ENCODE peak calls at places on chromosomes 13 and 19, in ten cellular contexts. H is posterior vena cava; N is hepatic stellate cell; U is brain microvascular endothelial cell; E is iris pigment epithelial cell; J is activated effector memory CD4-positive, alpha-beta T cell treated with anti-CD3 and anti-CD28 coated beads, Interleukin-2, amount 50 U/mL, for 16 hours; K is sciatic nerve; X is adipocyte; F is NCI-H1105; S is activated CD4-positive, alpha-beta T cell treated with anti-CD3 and anti-CD28 coated beads, Interleukin-2, amount 50 U/mL, for 48 hours. W is an unnamed sample.

GRCh38 chr19:5545984-5546383 is 21.8 kb downstream of the TINCR start:
- DNase-seq in H (no peak), U (no peak), J (no peak), K (no peak), F (no peak), N (no peak), S (no peak), X (no peak), E (no peak), W (no peak)

GRCh38 chr19:13430790-13431582 is 75.3 kb downstream of the CACNA1A start:
- DNase-seq in J (peak; percentile 81), H (peak; percentile 80), U (peak; percentile 53), K (no peak), X (peak; percentile 56), N (peak; percentile 44), S (peak; percentile 65), E (peak; percentile 48), F (no peak), W (peak; percentile 73)

GRCh38 chr19:9847087-9847671 is 12.1 kb downstream of the PIN1 start:
- DNase-seq in F (no peak), K (no peak), N (peak; percentile 98), H (peak; percentile 94), X (peak; percentile 80), S (peak; percentile 60), U (peak; percentile 93), J (peak; percentile 77), E (peak; percentile 94), W (no peak)

GRCh38 chr13:39100996-39101751 is 62.9 kb downstream of the NHLRC3 start:
- DNase-seq in S (no peak), H (no peak), U (no peak), F (no peak), E (no peak), K (no peak), X (no peak), N (no peak), J (no peak), W (no peak)

GRCh38 chr13:41520699-41521630 is 63.6 kb downstream of the RGCC start:
- DNase-seq in H (no peak), F (no peak), S (no peak), E (no peak), J (no peak), K (no peak), X (no peak), U (no peak), N (no peak), W (no peak)

GRCh38 chr19:32195706-32196610 is 149.5 kb upstream of the ZNF507 start:
- DNase-seq in J (no peak), N (no peak), X (no peak), E (no peak), U (no peak), F (no peak), S (no peak), K (no peak), H (no peak), W (peak; percentile 33)

GRCh38 chr19:17323973-17324327 is 10.7 kb downstream of the ANO8 start:
- DNase-seq in S (no peak), F (no peak), H (no peak), E (no peak), X (no peak), U (no peak), K (no peak), J (no peak), N (no peak), W (no peak)

GRCh38 chr19:7790416-7790815 is 27.4 kb downstream of the CLEC4M start:
- DNase-seq in X (no peak), F (no peak), E (no peak), K (no peak), U (no peak), N (no peak), S (no peak), H (no peak), J (no peak), W (no peak)

GRCh38 chr19:11657307-11657706 is 60.0 kb downstream of the ZNF627 start:
- DNase-seq in H (no peak), E (no peak), F (peak; percentile 79), X (no peak), J (no peak), S (no peak), N (no peak), U (no peak), K (no peak), W (no peak)

GRCh38 chr13:112575680-112576079 is 12.3 kb downstream of the TUBGCP3 start:
- DNase-seq in F (no peak), J (no peak), H (no peak), S (no peak), U (no peak), N (no peak), X (no peak), K (no peak), E (peak; percentile 55), W (no peak)

GRCh38 chr19:15195381-15195964 is 5.3 kb downstream of the NOTCH3 start:
- DNase-seq in E (peak; percentile 27), X (peak; percentile 76), N (peak; percentile 97), H (peak; percentile 91), K (peak; percentile 69), S (no peak), U (peak; percentile 79), J (no peak), F (peak; percentile 66), W (no peak)

GRCh38 chr19:39871886-39872866 is 26.0 kb upstream of the FBL start:
- DNase-seq in U (no peak), H (no peak), S (no peak), N (no peak), X (no peak), E (no peak), K (no peak), J (no peak), F (no peak), W (no peak)

GRCh38 chr19:306151-306900 is 15.1 kb upstream of the PLPP2 start:
- DNase-seq in F (no peak), K (no peak), N (no peak), H (peak; percentile 76), J (no peak), E (no peak), S (no peak), X (no peak), U (no peak), W (peak; percentile 52)

GRCh38 chr13:102978168-102978567 is 88.0 kb downstream of the SLC10A2 start:
- DNase-seq in K (no peak), U (no peak), H (no peak), F (no peak), S (no peak), J (no peak), X (peak; percentile 63), N (no peak), E (peak; percentile 59), W (no peak)

GRCh38 chr13:21297452-21297851 is 121.0 kb downstream of the MRPL57 start:
- DNase-seq in K (no peak), X (peak; percentile 28), F (no peak), N (no peak), H (no peak), E (peak; percentile 20), U (no peak), J (no peak), S (no peak), W (no peak)

GRCh38 chr19:51002542-51003311 is 1.3 kb upstream of the KLK8 start:
- DNase-seq in J (no peak), H (peak; percentile 70), K (peak; percentile 76), X (no peak), F (no peak), E (no peak), N (no peak), S (no peak), U (no peak), W (peak; percentile 57)

GRCh38 chr19:57620673-57621348 is 6.8 kb downstream of the ZNF134 start:
- DNase-seq in F (no peak), H (no peak), U (no peak), E (peak; percentile 24), J (no peak), S (no peak), K (no peak), X (no peak), N (no peak), W (no peak)

GRCh38 chr19:16895467-16896097 is 6.8 kb downstream of the F2RL3 start:
- DNase-seq in S (no peak), E (no peak), X (peak; percentile 38), H (no peak), N (no peak), K (peak; percentile 68), F (no peak), U (no peak), J (no peak), W (no peak)

GRCh38 chr19:17479325-17479791 is 9.0 kb downstream of the SLC27A1 start:
- DNase-seq in F (no peak), X (peak; percentile 58), J (no peak), K (no peak), S (no peak), N (peak; percentile 38), E (peak; percentile 76), U (peak; percentile 81), H (no peak), W (no peak)

GRCh38 chr13:89066868-89067466 is 1395.8 kb downstream of the SLITRK5 start:
- DNase-seq in U (no peak), K (no peak), E (peak; percentile 30), J (no peak), N (no peak), H (no peak), F (no peak), X (peak; percentile 0), S (no peak), W (no peak)

GRCh38 chr13:113066142-113066455 is 39.5 kb upstream of the F7 start:
- DNase-seq in K (no peak), S (no peak), N (no peak), U (no peak), E (no peak), H (peak; percentile 64), X (no peak), J (no peak), F (no peak), W (no peak)

GRCh38 chr19:21677696-21678418 is 89.5 kb downstream of the ZNF100 start:
- DNase-seq in H (no peak), X (no peak), K (no peak), E (no peak), N (no peak), S (no peak), F (no peak), J (peak; percentile 62), U (no peak), W (no peak)